ENCODE peak calls at places on chromosomes 2 and 18, in four cellular contexts. Z is CD8-positive, alpha-beta memory T cell; O is adrenal gland; V is T47D. A is an unnamed sample.

GRCh38 chr18:66342577-66342976 is 261.3 kb downstream of the CDH19 start:
- DNase-seq in Z (no peak), O (no peak), V (no peak), A (no peak)

GRCh38 chr2:70684846-70685622 is 83.0 kb downstream of the ADD2 start:
- DNase-seq in Z (no peak), O (no peak), V (no peak), A (no peak)

GRCh38 chr2:199707584-199708185 is 143.3 kb downstream of the FTCDNL1 start:
- DNase-seq in Z (no peak), O (no peak), V (no peak), A (no peak)

GRCh38 chr18:28357785-28358401 is 181.0 kb upstream of the CDH2 start:
- DNase-seq in Z (no peak), O (no peak), V (no peak), A (no peak)

GRCh38 chr18:68769423-68769822 is 28.5 kb upstream of the CCDC102B start:
- DNase-seq in Z (no peak), O (no peak), V (no peak), A (no peak)

GRCh38 chr18:46337206-46337710 is 233.1 kb downstream of the HAUS1 start:
- DNase-seq in Z (peak), O (no peak), V (no peak), A (no peak)

GRCh38 chr18:36903215-36903928 is 74.4 kb downstream of the KIAA1328 start:
- DNase-seq in Z (no peak), O (no peak), V (no peak), A (no peak)

GRCh38 chr2:131413785-131414184 is 49.8 kb upstream of the RAB6D start:
- DNase-seq in Z (no peak), O (no peak), V (no peak), A (no peak)

GRCh38 chr2:155958834-155959233 is 373.7 kb downstream of the NR4A2 start:
- DNase-seq in Z (no peak), O (no peak), V (no peak), A (no peak)

GRCh38 chr2:11527001-11527400 is 6.8 kb upstream of the GREB1 start:
- DNase-seq in Z (no peak), O (no peak), V (no peak), A (no peak)

GRCh38 chr2:188383158-188383557 is 91.5 kb downstream of the GULP1 start:
- DNase-seq in Z (no peak), O (no peak), V (no peak), A (peak)

GRCh38 chr2:172231508-172231907 is 128.8 kb upstream of the DLX2 start:
- DNase-seq in Z (no peak), O (no peak), V (no peak), A (no peak)

GRCh38 chr18:5370332-5370731 is 74.8 kb upstream of the ZBTB14 start:
- DNase-seq in Z (no peak), O (no peak), V (peak), A (no peak)

GRCh38 chr18:21853972-21854563 is 113.5 kb downstream of the MIB1 start:
- DNase-seq in Z (no peak), O (no peak), V (no peak), A (no peak)

GRCh38 chr18:58671941-58672565 is 788 bp downstream of the MALT1 start:
- DNase-seq in Z (no peak), O (peak), V (peak), A (no peak)

GRCh38 chr2:139059617-139060016 is 279.4 kb upstream of the NXPH2 start:
- DNase-seq in Z (no peak), O (no peak), V (no peak), A (no peak)

GRCh38 chr2:4354678-4355077 is 651.3 kb downstream of the DCDC2C start:
- DNase-seq in Z (no peak), O (peak), V (peak), A (peak)

GRCh38 chr2:234674781-234675201 is 177.9 kb upstream of the ARL4C start:
- DNase-seq in Z (no peak), O (peak), V (no peak), A (no peak)

GRCh38 chr2:238650536-238650935 is 197.3 kb upstream of the TWIST2 start:
- DNase-seq in Z (no peak), O (no peak), V (no peak), A (no peak)

GRCh38 chr2:20797096-20797495 is 25.8 kb downstream of the LDAH start:
- DNase-seq in Z (no peak), O (no peak), V (no peak), A (no peak)

GRCh38 chr2:222038086-222038802 is 260.6 kb downstream of the PAX3 start:
- DNase-seq in Z (no peak), O (no peak), V (no peak), A (no peak)

GRCh38 chr18:68394705-68395104 is 320.2 kb downstream of the TMX3 start:
- DNase-seq in Z (no peak), O (no peak), V (no peak), A (no peak)

GRCh38 chr2:2244508-2244907 is 86.6 kb downstream of the MYT1L start:
- DNase-seq in Z (no peak), O (no peak), V (no peak), A (no peak)

GRCh38 chr2:42348113-42348805 is 12.8 kb downstream of the COX7A2L start:
- DNase-seq in Z (no peak), O (peak), V (no peak), A (no peak)

GRCh38 chr2:182301093-182301492 is 125.7 kb downstream of the PDE1A start:
- DNase-seq in Z (no peak), O (no peak), V (no peak), A (no peak)

GRCh38 chr2:28224648-28225471 is 167.8 kb upstream of the FOSL2 start:
- DNase-seq in Z (no peak), O (no peak), V (no peak), A (no peak)

GRCh38 chr2:236570081-236570979 is 705 bp downstream of the ACKR3 start:
- DNase-seq in Z (no peak), O (no peak), V (no peak), A (no peak)

A was measured in glomerular endothelial cell.